ENCODE peak calls at places on chromosomes 1 and 21, in nine cellular contexts. V is uterus; M is left lung; R is CD8-positive, alpha-beta T cell; A is lower lobe of right lung; S is brain microvascular endothelial cell; B is testis; W is mucosa of descending colon; Y is fibroblast of lung. H is an unnamed sample.

GRCh38 chr1:244054247-244054923 is 3.3 kb downstream of the ZBTB18 start:
- DNase-seq in W (no peak), R (no peak), Y (no peak), B (no peak), S (no peak), V (no peak), M (no peak), A (no peak), H (no peak)

GRCh38 chr1:20964540-20965484 is 177.7 kb upstream of the HP1BP3 start:
- DNase-seq in W (peak), B (no peak), M (no peak), S (no peak), R (no peak), Y (no peak), A (no peak), V (no peak), H (peak)

GRCh38 chr1:40477680-40478057 is 579 bp downstream of the ZFP69 start:
- DNase-seq in W (peak), B (peak), R (no peak), A (no peak), V (no peak), M (no peak), Y (peak), S (peak), H (no peak)

GRCh38 chr1:38246955-38247952 is 200.7 kb upstream of the POU3F1 start:
- DNase-seq in A (no peak), M (no peak), V (no peak), B (no peak), Y (peak), R (no peak), S (peak), W (peak), H (no peak)

GRCh38 chr21:45384656-45385548 is 20.1 kb upstream of the COL18A1 start:
- DNase-seq in M (peak), R (no peak), B (no peak), V (peak), A (peak), S (no peak), Y (no peak), W (no peak), H (no peak)

GRCh38 chr21:45698493-45698947 is 55.0 kb downstream of the PCBP3 start:
- DNase-seq in V (peak), B (peak), A (no peak), R (no peak), S (peak), W (peak), M (peak), Y (peak), H (peak)

GRCh38 chr1:11355594-11356467 is 82.8 kb downstream of the UBIAD1 start:
- DNase-seq in W (no peak), A (no peak), S (no peak), B (no peak), V (no peak), Y (no peak), M (no peak), R (no peak), H (no peak)

GRCh38 chr1:18666317-18666920 is 35.8 kb downstream of the PAX7 start:
- DNase-seq in B (no peak), V (no peak), A (peak), W (peak), R (no peak), M (peak), Y (no peak), S (no peak), H (no peak)

GRCh38 chr1:110205591-110206155 is 4.4 kb upstream of the KCNC4 start:
- DNase-seq in V (no peak), M (no peak), S (no peak), B (no peak), W (no peak), R (no peak), A (no peak), Y (no peak), H (no peak)

GRCh38 chr1:212291505-212292134 is 6.4 kb downstream of the PPP2R5A start:
- DNase-seq in B (no peak), V (no peak), S (no peak), M (no peak), Y (peak), R (no peak), W (peak), A (no peak), H (peak)

GRCh38 chr1:9087411-9087810 is 18.0 kb upstream of the SLC2A5 start:
- DNase-seq in R (no peak), W (no peak), M (no peak), A (no peak), S (no peak), B (no peak), V (no peak), Y (no peak), H (no peak)

GRCh38 chr21:41647806-41648561 is 118.9 kb downstream of the RIPK4 start:
- DNase-seq in A (no peak), S (no peak), W (no peak), M (no peak), Y (no peak), B (no peak), V (no peak), R (no peak), H (no peak)

GRCh38 chr1:155026588-155026987 is 7.0 kb downstream of the DCST2 start:
- DNase-seq in M (no peak), R (no peak), V (no peak), Y (no peak), B (no peak), W (no peak), A (no peak), S (no peak), H (no peak)

GRCh38 chr21:28237661-28238060 is 755.0 kb downstream of the LTN1 start:
- DNase-seq in S (no peak), V (no peak), A (no peak), Y (no peak), R (no peak), W (no peak), M (no peak), B (no peak), H (no peak)

GRCh38 chr1:212583643-212584042 is 24.9 kb upstream of the ATF3 start:
- DNase-seq in S (no peak), A (no peak), Y (no peak), V (no peak), B (no peak), M (no peak), R (no peak), W (no peak), H (no peak)

GRCh38 chr1:91596474-91596873 is 95.8 kb downstream of the CDC7 start:
- DNase-seq in M (no peak), R (no peak), W (no peak), Y (peak), S (peak), V (no peak), A (no peak), B (no peak), H (no peak)

GRCh38 chr1:101290922-101291561 is 54.2 kb downstream of the S1PR1 start:
- DNase-seq in R (no peak), M (no peak), B (no peak), A (no peak), S (no peak), V (no peak), W (no peak), Y (no peak), H (no peak)

GRCh38 chr1:237258871-237259270 is 216.9 kb downstream of the RYR2 start:
- DNase-seq in W (peak), A (no peak), B (no peak), S (no peak), M (peak), Y (peak), R (no peak), V (peak), H (no peak)

GRCh38 chr1:183094376-183094775 is 71.2 kb downstream of the LAMC1 start:
- DNase-seq in B (no peak), A (no peak), W (no peak), V (no peak), S (no peak), R (no peak), Y (peak), M (no peak), H (no peak)

DNA sequence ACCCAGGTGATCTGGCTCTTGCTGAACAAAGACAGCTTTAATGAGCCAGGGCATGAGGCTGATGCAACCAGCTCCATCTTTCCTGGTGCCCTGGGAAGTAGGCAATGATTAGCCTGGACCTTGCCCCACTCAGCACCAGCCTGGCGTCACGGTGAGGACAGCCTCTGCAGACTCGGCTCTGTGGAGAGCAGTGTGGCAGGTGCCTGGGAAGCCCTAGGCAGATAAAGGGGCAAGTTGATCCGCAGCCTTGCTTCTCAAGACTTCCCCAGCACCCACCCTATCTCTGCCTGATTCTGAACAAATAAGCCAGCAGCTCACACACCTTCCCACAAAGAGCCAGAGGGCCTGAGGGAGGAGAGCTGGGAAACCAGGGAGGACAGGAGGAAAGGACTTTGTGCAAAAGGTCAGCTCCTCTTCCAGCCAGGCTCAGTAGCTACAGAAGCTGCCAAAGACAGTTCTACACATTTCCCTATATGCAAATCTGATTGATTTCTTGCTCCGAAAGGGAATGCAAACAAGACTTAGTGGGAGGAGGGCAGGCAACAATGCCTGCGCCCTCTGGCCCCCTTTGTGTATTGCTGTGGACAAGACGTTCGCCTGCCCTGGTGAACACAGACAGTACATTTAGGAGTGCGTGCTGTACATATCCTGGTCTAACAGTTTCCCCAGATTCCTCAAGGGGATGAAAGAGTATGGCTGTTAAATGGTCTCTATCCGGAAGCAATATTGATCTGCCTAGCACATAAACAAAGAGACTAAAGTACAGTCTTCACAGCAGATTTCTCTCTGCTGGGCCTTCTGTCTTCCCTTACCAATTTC is 63.8 kb downstream of the BCAR3 start:
- DNase-seq in Y (no peak), W (peak), A (no peak), M (no peak), V (no peak), S (no peak), R (no peak), B (no peak), H (no peak)
- H3K4me3 ChIP-seq in Y (no peak), W (no peak), A (no peak), M (no peak), V (no peak), S (no peak), R (no peak), B (no peak), H (no peak)

GRCh38 chr1:150548632-150549495 is at the start of gene ADAMTSL4:
- DNase-seq in B (peak), S (peak), A (peak), R (no peak), W (no peak), M (peak), Y (peak), V (peak), H (no peak)

GRCh38 chr1:150551049-150551783 is 2.0 kb downstream of the ADAMTSL4 start:
- DNase-seq in M (no peak), W (no peak), Y (no peak), B (no peak), V (no peak), R (no peak), S (no peak), A (no peak), H (no peak)

GRCh38 chr1:150548324-150548631 is 930 bp upstream of the ADAMTSL4 start:
- DNase-seq in B (no peak), Y (no peak), A (no peak), W (no peak), R (no peak), S (no peak), M (no peak), V (no peak), H (no peak)

GRCh38 chr1:150550222-150551048 is 1.2 kb downstream of the ADAMTSL4 start:
- DNase-seq in S (no peak), M (no peak), A (no peak), R (no peak), B (no peak), Y (peak), W (no peak), V (peak), H (no peak)

GRCh38 chr1:150549496-150550221 is 451 bp downstream of the ADAMTSL4 start:
- DNase-seq in M (no peak), A (no peak), Y (no peak), S (no peak), W (no peak), V (peak), R (no peak), B (peak), H (no peak)
- TF ChIP-seq CTCF in M (no peak), A (no peak), Y (no peak), S (peak), W (no peak), V (no peak), R (no peak), B (no peak), H (no peak)

DNA sequence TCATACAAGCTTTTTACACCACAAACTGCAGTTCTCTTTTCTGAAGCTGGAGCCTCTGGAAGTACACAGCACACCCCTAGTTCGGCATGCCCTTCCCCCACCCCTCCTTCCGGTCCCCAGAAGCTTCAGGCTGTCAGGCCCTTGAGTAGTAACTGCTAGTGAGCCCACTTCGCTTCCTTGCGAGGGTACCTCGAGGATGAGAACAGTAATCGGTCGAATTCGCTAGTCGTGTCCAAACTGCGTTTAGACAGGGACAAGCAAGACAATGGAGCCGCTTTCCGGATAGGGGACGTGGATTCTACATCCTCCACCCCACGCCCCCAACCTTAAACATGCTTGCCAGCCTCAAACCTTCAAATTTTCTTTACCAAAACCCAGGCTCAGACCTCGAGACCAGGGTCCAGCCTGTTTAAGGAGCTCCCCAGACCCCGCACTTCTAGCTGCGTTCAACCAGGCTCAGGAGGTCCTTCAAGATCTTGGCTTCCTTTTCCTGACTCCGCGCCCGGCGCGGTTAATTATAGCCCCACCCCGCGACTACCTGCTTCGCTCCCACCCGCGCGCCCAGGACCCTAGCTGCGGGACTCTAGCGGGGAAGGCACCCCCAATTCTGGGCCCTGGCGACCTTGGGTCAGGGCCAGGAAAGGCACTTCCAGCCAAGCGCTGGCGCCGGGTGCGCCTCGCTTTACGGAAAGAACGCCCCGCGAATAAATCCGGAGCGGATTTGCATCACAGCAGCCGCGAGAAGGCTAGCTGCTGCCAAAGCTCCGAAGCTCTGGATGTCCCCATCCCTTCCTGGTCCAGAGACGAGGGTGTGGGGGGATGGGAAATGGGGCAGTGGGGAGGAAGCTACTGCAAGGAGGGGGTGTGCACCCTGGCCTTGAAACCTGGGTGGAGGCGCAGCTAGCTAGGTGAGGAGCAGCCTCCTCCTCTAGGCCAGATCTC is 8.1 kb upstream of the TSPAN1 start:
- DNase-seq in B (peak), M (peak), S (no peak), W (peak), R (no peak), V (peak), A (peak), Y (peak), H (no peak)
- H3K4me3 ChIP-seq in B (peak), M (peak), S (peak), W (no peak), R (peak), V (peak), A (peak), Y (peak), H (no peak)

GRCh38 chr1:157119008-157119407 is 19.2 kb downstream of the ETV3 start:
- DNase-seq in V (no peak), R (no peak), M (no peak), W (no peak), S (no peak), B (no peak), A (no peak), Y (no peak), H (no peak)

GRCh38 chr1:157119448-157119847 is 18.7 kb downstream of the ETV3 start:
- DNase-seq in W (no peak), S (no peak), Y (no peak), V (no peak), R (no peak), B (no peak), M (no peak), A (no peak), H (no peak)

DNA sequence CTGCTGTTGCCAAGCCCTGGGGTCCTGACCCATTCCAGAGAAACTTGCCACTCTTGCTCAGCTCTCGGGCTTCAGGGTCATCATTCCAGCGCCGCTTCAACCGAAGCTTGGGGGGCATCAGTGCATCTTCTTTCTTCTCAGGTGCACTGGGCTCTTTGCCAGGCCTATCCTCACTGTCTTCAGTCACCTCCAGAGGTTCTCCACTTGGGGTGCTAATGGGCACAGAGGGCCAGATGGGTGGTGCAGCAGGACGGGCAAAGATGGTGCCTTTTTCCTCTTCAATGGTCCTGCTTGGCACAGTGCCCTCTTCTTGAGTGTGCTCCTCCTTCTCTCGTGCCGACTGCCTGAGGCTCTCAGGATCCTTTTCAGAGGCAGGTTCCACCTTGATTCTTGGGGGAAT is 13.3 kb downstream of the ETV3 start:
- DNase-seq in W (no peak), S (no peak), R (no peak), A (no peak), M (no peak), B (no peak), V (no peak), Y (no peak), H (no peak)
- TF ChIP-seq CTCF in W (no peak), S (peak), R (no peak), A (no peak), M (no peak), B (no peak), V (no peak), Y (no peak), H (no peak)

DNA sequence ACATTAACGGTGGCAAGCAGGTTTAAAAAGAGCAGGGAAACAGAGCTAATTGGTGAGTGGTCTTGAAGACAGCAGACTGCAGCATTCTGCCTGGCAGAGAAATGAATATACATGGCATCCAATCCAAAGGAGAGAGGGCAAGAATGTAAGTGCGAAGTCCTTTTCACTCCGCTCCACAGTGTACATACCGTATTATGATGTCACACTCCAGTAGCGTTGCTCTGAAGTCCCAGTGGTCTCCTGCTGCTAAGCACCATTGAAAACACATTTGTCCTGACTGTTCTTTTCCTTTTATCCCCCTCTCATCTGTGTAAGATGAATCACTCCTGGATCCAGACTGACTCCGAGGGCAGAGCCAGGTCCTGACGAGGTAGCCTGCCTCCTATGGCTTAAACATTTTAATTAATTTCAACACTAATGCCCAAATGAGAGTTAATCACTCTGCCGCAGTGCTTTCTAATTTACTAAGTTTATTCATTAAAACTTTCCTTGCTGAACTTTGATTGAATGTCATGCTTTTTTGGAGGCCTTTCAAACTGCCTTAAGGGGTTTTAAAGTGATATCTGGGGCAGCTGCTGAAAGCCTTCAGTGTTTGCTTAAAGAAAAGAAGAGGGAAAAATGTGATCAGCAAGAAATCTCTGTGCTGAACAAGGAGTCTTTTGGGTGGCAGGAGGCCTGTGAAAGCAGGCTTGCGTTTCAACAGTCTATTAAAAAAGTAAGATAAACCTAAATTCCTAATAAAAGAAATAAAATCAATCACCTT is 227.1 kb downstream of the ATG4C start:
- DNase-seq in W (no peak), V (no peak), S (no peak), M (no peak), A (no peak), B (no peak), R (no peak), Y (no peak), H (no peak)
- H3K4me3 ChIP-seq in W (no peak), V (no peak), S (no peak), M (no peak), A (no peak), B (no peak), R (no peak), Y (no peak), H (no peak)

DNA sequence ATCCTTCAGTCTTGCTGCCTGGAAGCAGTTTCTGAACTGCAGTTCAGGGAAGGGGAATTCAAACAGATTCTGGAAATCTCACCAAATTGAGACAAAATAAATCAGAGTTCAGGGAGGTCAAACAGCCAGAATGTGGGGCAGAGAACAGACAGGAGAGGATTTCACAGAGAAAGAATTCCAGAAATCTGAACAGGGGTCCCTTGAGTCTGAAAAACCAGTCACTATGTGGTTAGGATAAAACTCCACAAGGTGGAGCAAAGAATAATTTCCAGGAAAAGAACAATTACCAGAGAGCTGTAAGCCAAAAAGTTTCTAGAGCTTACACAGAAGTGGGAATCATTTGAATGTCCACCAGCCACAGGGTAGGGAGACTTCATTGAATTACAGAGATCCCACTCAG is 84.7 kb downstream of the URB2 start:
- DNase-seq in S (no peak), W (no peak), A (no peak), B (no peak), V (no peak), R (no peak), Y (no peak), M (no peak), H (no peak)
- TF ChIP-seq CTCF in S (no peak), W (no peak), A (no peak), B (no peak), V (no peak), R (no peak), Y (no peak), M (no peak), H (no peak)

DNA sequence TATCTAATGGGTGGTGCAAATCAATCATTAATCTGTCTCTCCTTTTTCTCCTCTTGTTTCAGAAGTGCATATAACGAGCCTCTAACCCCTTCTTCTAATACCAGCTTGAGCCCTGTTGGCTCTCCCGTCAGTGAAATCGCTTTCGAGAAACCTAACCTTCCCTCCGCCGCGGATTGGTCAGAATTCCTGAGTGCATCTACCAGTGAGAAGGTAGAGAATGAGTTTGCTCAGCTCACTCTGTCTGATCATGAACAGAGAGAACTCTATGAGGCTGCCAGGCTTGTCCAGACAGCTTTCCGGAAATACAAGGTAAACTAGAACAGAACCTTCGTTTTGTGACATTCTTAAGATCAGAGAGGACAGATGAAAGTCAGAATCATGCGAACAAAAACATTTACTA is 25.3 kb upstream of the VAMP3 start:
- DNase-seq in Y (no peak), V (no peak), M (peak), B (no peak), A (peak), W (no peak), R (no peak), S (no peak), H (peak)
- H3K4me3 ChIP-seq in Y (no peak), V (no peak), M (no peak), B (no peak), A (no peak), W (no peak), R (no peak), S (no peak), H (peak)

H was measured in LNCaP clone FGC.